ENCODE peak calls at places on chromosome 1, in five cellular contexts. One of them, this sample, is unnamed.

GRCh38 chr1:94828251-94828650 is 8.1 kb downstream of the SLC44A3 start:
- DNase-seq in renal cortical epithelial cell: peak
- DNase-seq in activated T-cell treated with anti-CD3 and anti-CD28 coated beads for 1 hour: no peak
- DNase-seq in HEK293T: no peak
- DNase-seq in AG10803: no peak
- DNase-seq in this sample: no peak

GRCh38 chr1:176058686-176059085 is 148.4 kb downstream of the COP1 start:
- DNase-seq in activated T-cell treated with anti-CD3 and anti-CD28 coated beads for 1 hour: no peak
- DNase-seq in AG10803: no peak
- DNase-seq in HEK293T: peak
- DNase-seq in renal cortical epithelial cell: no peak
- DNase-seq in this sample: no peak

GRCh38 chr1:18941221-18942141 is 15.0 kb downstream of the IFFO2 start:
- DNase-seq in AG10803: peak
- DNase-seq in renal cortical epithelial cell: no peak
- DNase-seq in activated T-cell treated with anti-CD3 and anti-CD28 coated beads for 1 hour: no peak
- DNase-seq in HEK293T: no peak
- DNase-seq in this sample: peak

GRCh38 chr1:208606976-208607375 is 362.8 kb upstream of the PLXNA2 start:
- DNase-seq in activated T-cell treated with anti-CD3 and anti-CD28 coated beads for 1 hour: no peak
- DNase-seq in renal cortical epithelial cell: no peak
- DNase-seq in HEK293T: no peak
- DNase-seq in AG10803: no peak
- DNase-seq in this sample: no peak

GRCh38 chr1:26171084-26172072 is at the start of gene ZNF593OS:
- DNase-seq in renal cortical epithelial cell: no peak
- DNase-seq in HEK293T: no peak
- DNase-seq in AG10803: no peak
- DNase-seq in activated T-cell treated with anti-CD3 and anti-CD28 coated beads for 1 hour: no peak
- DNase-seq in this sample: no peak

GRCh38 chr1:178465011-178465410 is 31.8 kb downstream of the CLEC20A start:
- DNase-seq in renal cortical epithelial cell: peak
- DNase-seq in HEK293T: no peak
- DNase-seq in AG10803: peak
- DNase-seq in activated T-cell treated with anti-CD3 and anti-CD28 coated beads for 1 hour: no peak
- DNase-seq in this sample: peak

GRCh38 chr1:184110253-184111204 is 59.0 kb downstream of the TSEN15 start:
- DNase-seq in activated T-cell treated with anti-CD3 and anti-CD28 coated beads for 1 hour: no peak
- DNase-seq in HEK293T: no peak
- DNase-seq in renal cortical epithelial cell: peak
- DNase-seq in AG10803: no peak
- DNase-seq in this sample: no peak

GRCh38 chr1:172357753-172358152 is 62.7 kb upstream of the C1orf105 start:
- DNase-seq in HEK293T: no peak
- DNase-seq in renal cortical epithelial cell: no peak
- DNase-seq in activated T-cell treated with anti-CD3 and anti-CD28 coated beads for 1 hour: no peak
- DNase-seq in AG10803: no peak
- DNase-seq in this sample: no peak

GRCh38 chr1:192767798-192768197 is 41.0 kb upstream of the RGS2 start:
- DNase-seq in AG10803: no peak
- DNase-seq in HEK293T: no peak
- DNase-seq in renal cortical epithelial cell: no peak
- DNase-seq in activated T-cell treated with anti-CD3 and anti-CD28 coated beads for 1 hour: no peak
- DNase-seq in this sample: no peak

GRCh38 chr1:177848577-177848976 is 121.3 kb downstream of the SEC16B start:
- DNase-seq in activated T-cell treated with anti-CD3 and anti-CD28 coated beads for 1 hour: no peak
- DNase-seq in renal cortical epithelial cell: peak
- DNase-seq in AG10803: peak
- DNase-seq in HEK293T: no peak
- DNase-seq in this sample: no peak

GRCh38 chr1:21216835-21217811 is 40.4 kb upstream of the EIF4G3 start:
- DNase-seq in activated T-cell treated with anti-CD3 and anti-CD28 coated beads for 1 hour: peak
- DNase-seq in AG10803: peak
- DNase-seq in HEK293T: peak
- DNase-seq in renal cortical epithelial cell: peak
- DNase-seq in this sample: no peak

GRCh38 chr1:110582378-110582777 is 23.8 kb downstream of the KCNA2 start:
- DNase-seq in activated T-cell treated with anti-CD3 and anti-CD28 coated beads for 1 hour: no peak
- DNase-seq in HEK293T: no peak
- DNase-seq in renal cortical epithelial cell: no peak
- DNase-seq in AG10803: no peak
- DNase-seq in this sample: no peak

GRCh38 chr1:57061369-57061768 is 95.6 kb upstream of the C8B start:
- DNase-seq in renal cortical epithelial cell: peak
- DNase-seq in HEK293T: peak
- DNase-seq in activated T-cell treated with anti-CD3 and anti-CD28 coated beads for 1 hour: no peak
- DNase-seq in AG10803: peak
- DNase-seq in this sample: peak

GRCh38 chr1:246554201-246554600 is 11.9 kb downstream of the TFB2M start:
- DNase-seq in activated T-cell treated with anti-CD3 and anti-CD28 coated beads for 1 hour: no peak
- DNase-seq in HEK293T: no peak
- DNase-seq in AG10803: no peak
- DNase-seq in renal cortical epithelial cell: no peak
- DNase-seq in this sample: no peak

GRCh38 chr1:112440574-112440973 is 44.6 kb downstream of the CTTNBP2NL start:
- DNase-seq in renal cortical epithelial cell: no peak
- DNase-seq in AG10803: no peak
- DNase-seq in activated T-cell treated with anti-CD3 and anti-CD28 coated beads for 1 hour: no peak
- DNase-seq in HEK293T: no peak
- DNase-seq in this sample: no peak

GRCh38 chr1:238223067-238223640 is 332.4 kb upstream of the ZP4 start:
- DNase-seq in HEK293T: no peak
- DNase-seq in renal cortical epithelial cell: peak
- DNase-seq in AG10803: no peak
- DNase-seq in activated T-cell treated with anti-CD3 and anti-CD28 coated beads for 1 hour: no peak
- DNase-seq in this sample: no peak

GRCh38 chr1:228280106-228280901 is 72.5 kb downstream of the OBSCN start:
- DNase-seq in renal cortical epithelial cell: no peak
- DNase-seq in activated T-cell treated with anti-CD3 and anti-CD28 coated beads for 1 hour: no peak
- DNase-seq in HEK293T: no peak
- DNase-seq in AG10803: no peak
- DNase-seq in this sample: no peak

GRCh38 chr1:165747632-165748452 is 20.8 kb downstream of the TMCO1 start:
- DNase-seq in HEK293T: no peak
- DNase-seq in activated T-cell treated with anti-CD3 and anti-CD28 coated beads for 1 hour: no peak
- DNase-seq in AG10803: no peak
- DNase-seq in renal cortical epithelial cell: peak
- DNase-seq in this sample: no peak

GRCh38 chr1:247212012-247212411 is 40.2 kb upstream of the ZNF124 start:
- DNase-seq in AG10803: no peak
- DNase-seq in HEK293T: no peak
- DNase-seq in activated T-cell treated with anti-CD3 and anti-CD28 coated beads for 1 hour: no peak
- DNase-seq in renal cortical epithelial cell: peak
- DNase-seq in this sample: no peak

GRCh38 chr1:235250430-235250829 is 77.5 kb downstream of the ARID4B start:
- DNase-seq in AG10803: no peak
- DNase-seq in HEK293T: no peak
- DNase-seq in activated T-cell treated with anti-CD3 and anti-CD28 coated beads for 1 hour: no peak
- DNase-seq in renal cortical epithelial cell: no peak
- DNase-seq in this sample: no peak

GRCh38 chr1:84366786-84367185 is 31.5 kb upstream of the DNASE2B start:
- DNase-seq in renal cortical epithelial cell: peak
- DNase-seq in AG10803: peak
- DNase-seq in activated T-cell treated with anti-CD3 and anti-CD28 coated beads for 1 hour: no peak
- DNase-seq in HEK293T: no peak
- DNase-seq in this sample: peak

This sample was measured in fibroblast of gingiva.